ENCODE peak calls at places on chromosomes 2 and 18, in four cellular contexts. L, A, M and O are unnamed samples.

GRCh38 chr2:104804148-104804890 is 49.6 kb upstream of the POU3F3 start:
- DNase-seq in L (no peak), A (no peak), M (peak), O (no peak)

GRCh38 chr2:72694715-72695496 is 130.9 kb downstream of the EXOC6B start:
- DNase-seq in L (peak), A (no peak), M (peak), O (no peak)

GRCh38 chr18:55779461-55779710 is 191.4 kb upstream of the TCF4 start:
- DNase-seq in L (no peak), A (peak), M (no peak), O (peak)

GRCh38 chr2:11398710-11399109 is 54.3 kb upstream of the ROCK2 start:
- DNase-seq in L (no peak), A (peak), M (no peak), O (no peak)

GRCh38 chr2:109486711-109487130 is 127.0 kb downstream of the SEPTIN10 start:
- DNase-seq in L (no peak), A (no peak), M (no peak), O (no peak)

GRCh38 chr2:66547887-66548286 is 113.0 kb downstream of the MEIS1 start:
- DNase-seq in L (no peak), A (no peak), M (no peak), O (no peak)

GRCh38 chr18:71077451-71077850 is 788.6 kb downstream of the SOCS6 start:
- DNase-seq in L (no peak), A (no peak), M (no peak), O (no peak)

GRCh38 chr2:239991689-239992314 is 33.3 kb downstream of the NDUFA10 start:
- DNase-seq in L (peak), A (no peak), M (peak), O (no peak)

GRCh38 chr2:17912266-17912691 is 33.8 kb downstream of the KCNS3 start:
- DNase-seq in L (no peak), A (no peak), M (no peak), O (no peak)

GRCh38 chr2:39524061-39524460 is 87.0 kb upstream of the MAP4K3 start:
- DNase-seq in L (no peak), A (no peak), M (no peak), O (no peak)

GRCh38 chr2:240157147-240157470 is 16.7 kb upstream of the OTOS start:
- DNase-seq in L (no peak), A (no peak), M (no peak), O (no peak)

GRCh38 chr2:232611559-232612218 is 21.7 kb upstream of the EFHD1 start:
- DNase-seq in L (peak), A (peak), M (peak), O (peak)

GRCh38 chr18:10822457-10822856 is 296.6 kb downstream of the NAPG start:
- DNase-seq in L (peak), A (no peak), M (peak), O (no peak)

GRCh38 chr2:171319164-171319810 is 114.5 kb downstream of the METTL8 start:
- DNase-seq in L (no peak), A (no peak), M (peak), O (no peak)

GRCh38 chr18:55413474-55413873 is 174.5 kb downstream of the TCF4 start:
- DNase-seq in L (no peak), A (no peak), M (no peak), O (no peak)

GRCh38 chr18:2656237-2657042 is 914 bp downstream of the SMCHD1 start:
- DNase-seq in L (peak), A (peak), M (peak), O (peak)

GRCh38 chr2:129759186-129760010 is 220.1 kb upstream of the RAB6C start:
- DNase-seq in L (no peak), A (no peak), M (no peak), O (no peak)

GRCh38 chr18:11587846-11588245 is 21.6 kb upstream of the SLC35G4 start:
- DNase-seq in L (no peak), A (no peak), M (no peak), O (no peak)

GRCh38 chr2:73116182-73116960 is 3.6 kb upstream of the RAB11FIP5 start:
- DNase-seq in L (no peak), A (no peak), M (no peak), O (no peak)

GRCh38 chr2:215693269-215693998 is 257.6 kb upstream of the FN1 start:
- DNase-seq in L (no peak), A (no peak), M (no peak), O (no peak)

GRCh38 chr2:20590704-20591515 is 60.0 kb downstream of the HS1BP3 start:
- DNase-seq in L (no peak), A (peak), M (no peak), O (peak)

GRCh38 chr2:26582890-26583289 is 58.3 kb downstream of the CIB4 start:
- DNase-seq in L (no peak), A (peak), M (no peak), O (no peak)

GRCh38 chr2:15177103-15177502 is 384.0 kb downstream of the NBAS start:
- DNase-seq in L (no peak), A (no peak), M (no peak), O (no peak)

GRCh38 chr2:216316743-216317142 is 55.5 kb downstream of the MARCHF4 start:
- DNase-seq in L (no peak), A (no peak), M (no peak), O (no peak)

GRCh38 chr2:48200591-48201293 is 294.4 kb upstream of the FBXO11 start:
- DNase-seq in L (no peak), A (no peak), M (no peak), O (no peak)

GRCh38 chr2:196963961-196964360 is 37.5 kb upstream of the PGAP1 start:
- DNase-seq in L (no peak), A (no peak), M (no peak), O (no peak)
- TF ChIP-seq POLR2AphosphoS5 in L (no peak), A (no peak), M (no peak), O (no peak)

DNA sequence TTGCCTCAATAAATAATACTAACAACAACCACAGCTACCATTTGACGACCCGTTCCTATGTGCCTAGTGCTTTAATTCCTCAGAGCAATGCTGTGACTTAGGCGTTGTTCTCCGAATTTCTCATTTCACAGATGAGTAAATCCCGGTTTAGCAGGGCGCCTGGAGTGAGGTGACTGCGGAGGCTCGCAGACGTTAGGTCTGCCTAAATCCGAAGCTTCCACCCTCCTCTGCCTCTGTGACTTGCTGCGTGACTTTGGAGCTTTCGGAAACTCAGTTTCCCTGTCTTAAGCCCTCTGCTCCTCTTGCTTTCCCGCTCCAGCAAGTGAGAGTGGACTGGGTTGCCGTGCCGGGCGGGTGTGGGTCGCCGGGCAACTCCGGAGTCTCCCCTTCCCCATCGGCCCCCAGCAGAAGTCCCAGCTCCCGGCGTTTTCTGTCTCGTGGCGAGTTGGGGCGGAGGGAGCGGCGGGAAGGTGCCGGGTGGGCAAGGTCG is 711 bp upstream of the ATOH8 start:
- DNase-seq in L (no peak), A (no peak), M (peak), O (no peak)
- H3K4me3 ChIP-seq in L (no peak), A (peak), M (peak), O (peak)

GRCh38 chr18:13226533-13227144 is 8.1 kb downstream of the LDLRAD4 start:
- DNase-seq in L (no peak), A (no peak), M (no peak), O (no peak)
- TF ChIP-seq POLR2AphosphoS5 in L (no peak), A (no peak), M (no peak), O (no peak)

GRCh38 chr2:98084151-98084868 is 2.7 kb upstream of the VWA3B start:
- DNase-seq in L (no peak), A (no peak), M (no peak), O (no peak)
- H3K4me3 ChIP-seq in L (no peak), A (no peak), M (no peak), O (no peak)

DNA sequence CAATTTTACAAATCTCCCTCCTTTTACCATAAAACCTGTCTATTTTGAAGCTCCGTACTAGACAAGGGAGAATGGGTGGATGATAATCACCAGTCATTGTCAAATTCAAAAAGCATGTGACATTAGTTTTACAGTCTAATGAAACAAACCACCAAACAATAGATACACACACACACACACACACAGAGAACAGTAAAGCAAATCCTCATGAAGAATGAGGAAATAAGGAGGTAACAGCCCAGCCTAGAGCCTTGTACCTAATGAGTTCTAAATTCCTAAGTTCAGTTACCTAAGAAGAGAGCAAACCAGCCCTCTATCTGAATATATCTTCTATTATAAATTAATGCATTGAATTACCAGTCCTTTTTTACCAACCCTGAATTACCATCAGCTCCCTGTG is 36.8 kb upstream of the BZW1 start:
- DNase-seq in L (no peak), A (no peak), M (no peak), O (no peak)
- TF ChIP-seq POLR2AphosphoS5 in L (no peak), A (no peak), M (no peak), O (no peak)

DNA sequence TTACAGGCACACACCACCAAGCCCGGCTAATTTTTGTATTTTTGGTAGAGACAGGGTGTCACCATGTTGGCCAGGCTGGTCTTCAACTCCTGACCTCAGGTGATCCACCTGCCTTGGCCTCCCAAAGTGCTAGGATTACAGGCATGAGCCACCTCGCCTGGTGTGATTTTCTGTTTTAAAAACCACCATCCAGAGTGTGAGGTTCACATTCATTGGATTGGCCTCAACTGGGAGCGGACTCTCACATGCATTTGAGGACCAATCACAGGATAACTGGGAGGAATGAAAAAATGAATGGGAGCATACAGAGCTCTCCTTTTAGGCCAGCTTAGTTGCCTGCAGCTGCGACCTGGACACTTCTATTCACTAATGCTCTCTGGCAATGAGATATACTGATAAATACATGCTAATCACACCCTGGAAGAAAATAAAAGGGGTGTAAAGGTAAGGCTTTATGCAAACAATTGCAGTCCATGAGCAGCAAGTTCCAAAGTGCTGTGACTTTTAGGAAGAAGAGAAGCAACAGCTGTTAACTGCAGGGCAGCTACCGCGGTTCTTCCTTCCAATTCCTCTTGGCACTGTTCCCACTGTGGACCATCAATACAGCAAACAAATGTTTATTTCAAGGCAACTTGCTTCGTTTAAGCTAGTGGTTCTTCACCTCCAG is 49.4 kb upstream of the FZD5 start:
- DNase-seq in L (no peak), A (no peak), M (no peak), O (no peak)
- H3K4me3 ChIP-seq in L (no peak), A (no peak), M (no peak), O (no peak)

GRCh38 chr18:38796762-38797161 is 1231.2 kb upstream of the CELF4 start:
- DNase-seq in L (no peak), A (no peak), M (no peak), O (no peak)
- TF ChIP-seq POLR2AphosphoS5 in L (no peak), A (no peak), M (no peak), O (no peak)

GRCh38 chr2:102141011-102141914 is 1.3 kb upstream of the IL1R1 start:
- DNase-seq in L (no peak), A (no peak), M (peak), O (no peak)
- H3K4me3 ChIP-seq in L (no peak), A (peak), M (peak), O (peak)